ENCODE peak calls at places on chromosome 3, in seven cellular contexts. A is T-helper 17 cell, Q is AG04450, V is fibroblast of mammary gland, R is AML-193, E is germinal center, X is T-cell. L is an unnamed sample.

GRCh38 chr3:35864871-35865270 is 225.5 kb downstream of the ARPP21 start:
- DNase-seq in X (no peak), R (no peak), V (no peak), E (no peak), A (no peak), Q (no peak), L (no peak)

GRCh38 chr3:15645740-15646490 is 44.4 kb downstream of the BTD start:
- DNase-seq in Q (no peak), A (no peak), X (no peak), V (peak), E (no peak), R (no peak), L (no peak)

GRCh38 chr3:126521122-126521891 is 2.6 kb upstream of the CHST13 start:
- DNase-seq in R (no peak), X (no peak), Q (no peak), A (no peak), V (no peak), E (no peak), L (no peak)

GRCh38 chr3:113628316-113628715 is 68.1 kb downstream of the USF3 start:
- DNase-seq in V (no peak), A (no peak), E (no peak), R (no peak), Q (no peak), X (no peak), L (no peak)

GRCh38 chr3:146382386-146382785 is 87.0 kb downstream of the PLSCR2 start:
- DNase-seq in E (no peak), R (no peak), Q (no peak), A (no peak), X (no peak), V (peak), L (no peak)

GRCh38 chr3:107221856-107222255 is 155.4 kb upstream of the CCDC54 start:
- DNase-seq in V (no peak), E (no peak), Q (no peak), R (no peak), X (no peak), A (no peak), L (no peak)

GRCh38 chr3:48899298-48899697 is 616 bp upstream of the SLC25A20 start:
- DNase-seq in E (no peak), X (peak), A (no peak), R (no peak), Q (no peak), V (no peak), L (no peak)

GRCh38 chr3:145936986-145937385 is 224.0 kb downstream of the PLOD2 start:
- DNase-seq in E (no peak), A (no peak), V (peak), X (no peak), Q (no peak), R (no peak), L (no peak)

GRCh38 chr3:123159926-123160635 is 41.7 kb upstream of the SEC22A start:
- DNase-seq in R (no peak), A (no peak), X (no peak), V (peak), Q (no peak), E (no peak), L (no peak)

GRCh38 chr3:156024904-156025303 is 95.5 kb upstream of the KCNAB1 start:
- DNase-seq in V (no peak), X (no peak), Q (no peak), A (no peak), R (no peak), E (no peak), L (no peak)

GRCh38 chr3:31530039-31530983 is 2.4 kb upstream of the STT3B start:
- DNase-seq in A (no peak), X (no peak), E (no peak), R (peak), V (no peak), Q (no peak), L (no peak)

GRCh38 chr3:141320399-141321108 is 47.8 kb upstream of the ZBTB38 start:
- DNase-seq in E (no peak), V (no peak), Q (no peak), R (no peak), X (no peak), A (no peak), L (no peak)

GRCh38 chr3:39166134-39166710 is 12.8 kb upstream of the CSRNP1 start:
- DNase-seq in A (no peak), E (no peak), R (peak), X (no peak), Q (no peak), V (peak), L (no peak)

GRCh38 chr3:187739125-187739560 is 6.1 kb downstream of the BCL6 start:
- DNase-seq in Q (no peak), A (no peak), E (peak), V (no peak), X (peak), R (no peak), L (no peak)

GRCh38 chr3:69547457-69548014 is 161.6 kb upstream of the FRMD4B start:
- DNase-seq in X (no peak), Q (no peak), A (no peak), V (no peak), E (no peak), R (no peak), L (no peak)

GRCh38 chr3:192229866-192230265 is 497.5 kb downstream of the FGF12 start:
- DNase-seq in Q (no peak), V (no peak), E (no peak), X (no peak), R (no peak), A (no peak), L (no peak)

GRCh38 chr3:151787626-151788025 is 26.3 kb upstream of the AADAC start:
- DNase-seq in X (no peak), R (no peak), A (no peak), Q (no peak), E (no peak), V (peak), L (no peak)

GRCh38 chr3:159796744-159797143 is 191.9 kb upstream of the IL12A start:
- DNase-seq in A (no peak), X (no peak), Q (no peak), V (peak), E (no peak), R (no peak), L (no peak)

GRCh38 chr3:137787520-137787919 is 23.4 kb downstream of the SOX14 start:
- DNase-seq in R (no peak), E (no peak), X (no peak), Q (no peak), V (no peak), A (no peak), L (no peak)

GRCh38 chr3:174675426-174675825 is 183.7 kb upstream of the NAALADL2 start:
- DNase-seq in E (no peak), V (no peak), X (no peak), Q (no peak), A (no peak), R (no peak), L (no peak)

GRCh38 chr3:160885791-160886286 is 129.8 kb downstream of the PPM1L start:
- DNase-seq in E (no peak), X (no peak), V (peak), Q (peak), R (no peak), A (no peak), L (no peak)

GRCh38 chr3:13148561-13149330 is 75.5 kb upstream of the IQSEC1 start:
- DNase-seq in R (no peak), X (no peak), V (no peak), A (no peak), Q (no peak), E (no peak), L (no peak)

GRCh38 chr3:128067481-128067880 is 15.2 kb downstream of the SEC61A1 start:
- DNase-seq in E (no peak), R (no peak), V (peak), X (no peak), A (no peak), Q (no peak), L (no peak)

GRCh38 chr3:30084971-30085403 is 521.4 kb upstream of the TGFBR2 start:
- DNase-seq in R (no peak), Q (no peak), V (no peak), A (no peak), E (no peak), X (no peak), L (no peak)

GRCh38 chr3:52288674-52289073 is 1.0 kb downstream of the GLYCTK start:
- DNase-seq in Q (no peak), E (no peak), X (no peak), A (no peak), R (no peak), V (no peak), L (no peak)

GRCh38 chr3:45417949-45418847 is 29.8 kb downstream of the LARS2 start:
- DNase-seq in E (no peak), A (no peak), Q (no peak), V (no peak), R (no peak), X (no peak), L (no peak)

GRCh38 chr3:180252683-180253082 is 215.9 kb upstream of the PEX5L start:
- DNase-seq in X (no peak), E (no peak), V (no peak), Q (no peak), A (no peak), R (no peak), L (no peak)

GRCh38 chr3:64459711-64460110 is 228.1 kb downstream of the ADAMTS9 start:
- DNase-seq in R (no peak), X (no peak), Q (no peak), E (no peak), A (no peak), V (peak), L (no peak)